ENCODE peak calls at places on chromosomes 13 and 19, in five cellular contexts. E is astrocyte of the spinal cord, Q is mesothelial cell of epicardium, Z is NCI-H82, Y is Right ventricle myocardium superior. C is an unnamed sample.

GRCh38 chr13:109959903-109960302 is 173.5 kb upstream of the IRS2 start:
- DNase-seq in E (no peak), Q (no peak), Z (no peak), Y (no peak), C (no peak)

GRCh38 chr13:42109957-42110356 is 61.5 kb downstream of the DGKH start:
- DNase-seq in E (no peak), Q (no peak), Z (no peak), Y (no peak), C (no peak)

GRCh38 chr19:18646535-18647370 is 9.9 kb downstream of the KLHL26 start:
- DNase-seq in E (no peak), Q (no peak), Z (no peak), Y (no peak), C (no peak)

GRCh38 chr13:104650426-104650825 is 1584.2 kb upstream of the SLC10A2 start:
- DNase-seq in E (no peak), Q (no peak), Z (peak; percentile 62), Y (no peak), C (no peak)

GRCh38 chr19:6378498-6378897 is 2.8 kb upstream of the PSPN start:
- DNase-seq in E (no peak), Q (no peak), Z (no peak), Y (no peak), C (no peak)

GRCh38 chr19:39211731-39212376 is 7.8 kb upstream of the SYCN start:
- DNase-seq in E (no peak), Q (no peak), Z (no peak), Y (no peak), C (no peak)

GRCh38 chr19:45809643-45810159 is 5.4 kb downstream of the RSPH6A start:
- DNase-seq in E (peak; percentile 83), Q (no peak), Z (peak; percentile 56), Y (no peak), C (peak; percentile 60)

GRCh38 chr19:44653977-44654784 is 10.5 kb downstream of the PVR start:
- DNase-seq in E (peak; percentile 39), Q (no peak), Z (peak; percentile 20), Y (peak; percentile 81), C (no peak)

GRCh38 chr13:97367427-97367826 is 66.5 kb upstream of the RAP2A start:
- DNase-seq in E (peak; percentile 69), Q (no peak), Z (no peak), Y (no peak), C (peak; percentile 86)